ENCODE peak calls at places on chromosomes 6 and 20, in four cellular contexts. N is HCT116, P is HepG2, B is K562. T is an unnamed sample.

GRCh38 chr6:117502580-117502979 is 20.1 kb downstream of the DCBLD1 start:
- DNase-seq in N (no peak), P (no peak), B (no peak), T (no peak)

GRCh38 chr20:46739441-46740213 is 30.2 kb downstream of the SLC2A10 start:
- DNase-seq in N (peak; percentile 28), P (no peak), B (no peak), T (no peak)

GRCh38 chr20:17438436-17439039 is 92.6 kb downstream of the BFSP1 start:
- DNase-seq in N (no peak), P (no peak), B (peak; percentile 13), T (no peak)

GRCh38 chr20:47699804-47700203 is 85.5 kb downstream of the SULF2 start:
- DNase-seq in N (no peak), P (no peak), B (no peak), T (no peak)

GRCh38 chr6:160513836-160514235 is 150.2 kb downstream of the LPA start:
- DNase-seq in N (no peak), P (no peak), B (no peak), T (no peak)

GRCh38 chr6:56532766-56533551 is 109.7 kb downstream of the DST start:
- DNase-seq in N (no peak), P (no peak), B (no peak), T (no peak)

GRCh38 chr6:134686071-134686470 is 263.8 kb downstream of the ALDH8A1 start:
- DNase-seq in N (no peak), P (no peak), B (no peak), T (no peak)

GRCh38 chr6:158621694-158622544 is 22.6 kb downstream of the DYNLT1 start:
- DNase-seq in N (no peak), P (no peak), B (no peak), T (no peak)

GRCh38 chr6:81601918-81602317 is 150.6 kb downstream of the TENT5A start:
- DNase-seq in N (no peak), P (no peak), B (no peak), T (no peak)

GRCh38 chr6:98039876-98040605 is 757.0 kb upstream of the MMS22L start:
- DNase-seq in N (no peak), P (no peak), B (no peak), T (no peak)
- H3K4me1 ChIP-seq in N (no peaks in the 10 kb centered on the region), P (no peaks in the 10 kb centered on the region), B (no peaks in the 10 kb centered on the region), T (no peaks in the 10 kb centered on the region)

DNA sequence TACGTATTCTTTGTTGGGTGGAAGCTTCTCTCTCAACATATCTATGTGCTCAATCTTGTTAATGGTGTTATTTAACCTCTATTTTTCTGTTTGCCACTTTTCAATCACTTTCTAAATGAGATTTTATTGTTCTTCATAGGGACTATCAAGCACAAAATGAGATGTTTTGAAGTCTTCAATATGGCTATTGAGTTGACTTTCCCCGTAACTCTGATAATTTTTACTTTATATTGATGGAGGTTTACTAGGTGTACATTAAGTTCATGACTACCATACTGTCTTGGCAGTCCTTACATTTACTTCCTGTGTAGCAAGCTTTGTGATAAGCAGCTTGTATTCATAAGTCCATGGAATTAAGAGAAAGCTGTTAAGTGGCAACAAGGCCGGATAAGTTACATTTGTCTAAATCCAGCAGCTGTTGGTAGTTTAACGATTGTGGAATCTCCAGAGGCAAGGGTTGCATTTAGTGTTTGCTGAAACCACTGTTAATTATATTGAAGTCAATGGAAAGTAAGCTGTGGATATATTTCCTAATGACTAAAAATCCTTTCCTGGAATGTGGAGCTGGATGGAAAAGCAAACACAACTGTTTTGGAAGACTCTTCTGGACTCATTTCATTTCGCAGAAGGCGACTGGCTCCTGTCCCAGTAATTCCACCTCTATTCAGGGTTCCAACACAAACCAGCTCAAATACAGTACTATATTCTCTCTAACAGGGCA is 57.3 kb upstream of the SMIM29 start:
- DNase-seq in N (no peak), P (peak; percentile 42), B (peak; percentile 62), T (no peak)
- TF ChIP-seq TCF7L2 in N (no peak), P (no peak), B (no peak), T (no peak)

DNA sequence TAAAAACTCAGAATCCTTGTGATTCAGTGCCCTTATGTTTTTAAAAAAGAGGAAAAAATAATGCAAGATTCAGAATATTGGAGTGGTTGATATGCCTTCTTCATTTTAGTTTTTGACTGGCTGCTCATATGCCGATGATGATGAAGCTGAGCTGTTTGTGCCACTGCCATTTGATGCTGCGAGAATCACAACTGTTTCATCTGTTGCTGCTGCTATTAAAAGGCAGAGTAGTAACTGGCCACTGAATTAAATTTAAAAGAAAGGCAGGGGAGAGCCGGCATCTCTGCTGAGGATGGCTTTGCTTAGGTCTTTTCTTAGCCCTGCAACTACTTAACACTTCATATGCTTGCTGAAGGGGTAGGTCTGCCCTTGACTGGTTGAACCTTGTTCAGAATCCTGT is 33.1 kb downstream of the CDS2 start:
- DNase-seq in N (no peak), P (no peak), B (no peak), T (no peak)
- H3K4me1 ChIP-seq in N (peaks cover 43% of the 10 kb centered on the region), P (peaks cover 70% of the 10 kb centered on the region), B (no peaks in the 10 kb centered on the region), T (peaks cover 3% of the 10 kb centered on the region)

GRCh38 chr6:33927112-33927511 is 123.3 kb upstream of the MLN start:
- DNase-seq in N (no peak), P (no peak), B (no peak), T (no peak)

GRCh38 chr6:33927551-33927950 is 123.7 kb upstream of the MLN start:
- DNase-seq in N (no peak), P (no peak), B (no peak), T (no peak)

GRCh38 chr6:33926451-33926850 is 122.6 kb upstream of the MLN start:
- DNase-seq in N (peak; percentile 52), P (no peak), B (peak; percentile 92), T (no peak)

GRCh38 chr6:33931799-33932198 is 128.0 kb upstream of the MLN start:
- DNase-seq in N (no peak), P (no peak), B (no peak), T (no peak)

DNA sequence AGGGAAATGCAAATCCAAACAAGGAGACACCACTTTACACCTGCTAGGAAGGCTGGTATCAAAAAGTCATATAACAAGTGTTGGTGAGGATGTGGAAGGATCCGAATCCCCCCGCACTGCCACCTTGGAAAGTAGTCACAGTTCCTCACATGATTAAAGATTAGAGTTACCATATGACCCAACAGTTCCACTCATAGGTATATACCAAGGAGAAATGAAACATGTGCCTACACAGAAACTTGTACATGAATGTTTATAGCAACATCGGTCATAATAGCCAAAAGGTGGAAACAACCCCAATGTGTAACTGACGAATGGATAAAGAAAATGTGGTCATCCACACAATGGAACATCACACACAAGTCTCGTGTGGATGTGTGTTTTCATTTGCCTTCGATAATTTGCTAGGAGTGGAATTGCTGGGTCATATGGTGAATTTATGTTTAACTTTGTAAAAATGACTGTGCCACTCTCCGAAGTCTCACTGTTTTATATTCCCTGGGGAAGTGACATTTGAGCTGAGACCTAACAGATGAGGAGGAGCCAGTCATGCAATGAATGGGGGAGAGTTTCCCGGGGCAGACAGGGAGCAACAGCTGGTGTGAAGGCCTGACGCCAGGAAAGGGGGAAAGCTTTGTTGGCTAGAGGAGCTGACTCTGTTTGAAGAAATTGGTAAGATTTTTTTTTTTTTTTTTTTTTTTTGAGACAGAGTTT is 125.9 kb upstream of the MLN start:
- DNase-seq in N (no peak), P (no peak), B (no peak), T (no peak)
- TF ChIP-seq TCF7L2 in N (no peak), P (no peak), B (no peak), T (no peak)

DNA sequence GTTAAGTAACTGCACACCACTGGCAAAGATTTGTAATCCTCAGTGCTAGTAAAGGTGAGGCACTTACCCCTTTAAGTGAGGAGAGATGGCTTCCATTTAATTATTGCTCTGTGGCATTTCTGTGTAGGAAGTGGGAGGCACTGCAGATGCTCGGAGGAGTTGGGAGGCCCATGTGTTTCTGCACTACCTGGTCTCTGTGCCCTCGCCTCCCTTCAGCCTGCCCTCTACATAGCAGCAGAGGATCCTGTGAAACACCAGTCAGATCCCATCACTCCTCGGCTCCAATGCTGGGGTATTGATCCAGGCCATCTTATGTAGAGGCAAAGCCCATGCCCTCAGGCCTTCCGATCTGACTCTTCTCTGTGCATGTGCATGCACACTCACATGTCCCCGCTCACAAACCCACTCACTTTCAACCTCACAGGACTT is 67.0 kb downstream of the SLX4IP start:
- DNase-seq in N (no peak), P (no peak), B (no peak), T (no peak)
- H3K4me1 ChIP-seq in N (peaks cover 16% of the 10 kb centered on the region), P (peaks cover 16% of the 10 kb centered on the region), B (peaks cover 4% of the 10 kb centered on the region), T (peaks cover 13% of the 10 kb centered on the region)